ENCODE peak calls at places on chromosome 11, in six cellular contexts. V is EH; H is effector CD4-positive, alpha-beta T cell; E is C1 segment of cervical spinal cord; X is hippocampal formation; Q is NB4. A is an unnamed sample.

GRCh38 chr11:65651589-65652510 is 10.9 kb downstream of the RELA start:
- DNase-seq in V (peak; percentile 36), H (no peak), E (no peak), X (no peak), Q (peak; percentile 15), A (no peak)

GRCh38 chr11:119551726-119552510 is 128.9 kb upstream of the THY1 start:
- DNase-seq in V (peak; percentile 62), H (no peak), E (no peak), X (no peak), Q (no peak), A (no peak)

GRCh38 chr11:104891135-104891534 is 7.1 kb downstream of the CASP12 start:
- DNase-seq in V (peak; percentile 83), H (no peak), E (no peak), X (no peak), Q (no peak), A (no peak)

GRCh38 chr11:28736256-28736655 is 628.1 kb downstream of the METTL15 start:
- DNase-seq in V (no peak), H (no peak), E (no peak), X (no peak), Q (no peak), A (no peak)

GRCh38 chr11:46352063-46352841 is 5.0 kb downstream of the DGKZ start:
- DNase-seq in V (peak; percentile 41), H (peak; percentile 77), E (peak; percentile 22), X (no peak), Q (peak; percentile 76), A (peak; percentile 61)

GRCh38 chr11:66326261-66327111 is 9.6 kb upstream of the CD248 start:
- DNase-seq in V (peak; percentile 92), H (no peak), E (no peak), X (no peak), Q (peak; percentile 44), A (no peak)

GRCh38 chr11:32307921-32308320 is 127.4 kb downstream of the WT1 start:
- DNase-seq in V (no peak), H (no peak), E (no peak), X (no peak), Q (no peak), A (no peak)

GRCh38 chr11:71991494-71991893 is 7.2 kb upstream of the IL18BP start:
- DNase-seq in V (no peak), H (no peak), E (no peak), X (peak; percentile 38), Q (peak; percentile 28), A (no peak)

GRCh38 chr11:6433998-6434650 is 6.7 kb downstream of the HPX start:
- DNase-seq in V (no peak), H (no peak), E (no peak), X (no peak), Q (no peak), A (peak; percentile 13)

GRCh38 chr11:9859491-9860305 is 195.8 kb downstream of the SWAP70 start:
- DNase-seq in V (peak; percentile 71), H (no peak), E (no peak), X (no peak), Q (peak; percentile 54), A (no peak)

GRCh38 chr11:86205415-86206268 is 38.9 kb upstream of the EED start:
- DNase-seq in V (no peak), H (no peak), E (no peak), X (no peak), Q (peak; percentile 82), A (no peak)

GRCh38 chr11:120645639-120646038 is 134.1 kb downstream of the GRIK4 start:
- DNase-seq in V (peak; percentile 17), H (no peak), E (no peak), X (no peak), Q (no peak), A (no peak)

GRCh38 chr11:99371257-99371656 is 350.5 kb downstream of the CNTN5 start:
- DNase-seq in V (no peak), H (no peak), E (no peak), X (no peak), Q (no peak), A (no peak)

GRCh38 chr11:69978841-69979614 is 99.1 kb upstream of the ANO1 start:
- DNase-seq in V (no peak), H (no peak), E (no peak), X (no peak), Q (no peak), A (no peak)

A was measured in posterior cingulate gyrus.